ENCODE peak calls at places on chromosomes 11 and 22, in four cellular contexts. H is hepatocyte, E is BJ, L is RWPE2. I is an unnamed sample.

GRCh38 chr11:15579287-15580001 is 464.7 kb downstream of the INSC start:
- DNase-seq in E (no peak), L (no peak), H (no peak), I (no peak)

GRCh38 chr11:95711162-95711944 is 78.2 kb downstream of the FAM76B start:
- DNase-seq in H (no peak), L (no peak), E (no peak), I (no peak)

GRCh38 chr11:117094776-117095175 is 3.5 kb downstream of the SIK3 start:
- DNase-seq in H (peak; percentile 18), L (no peak), E (no peak), I (no peak)

GRCh38 chr11:26992031-26992541 is 1.8 kb upstream of the FIBIN start:
- DNase-seq in H (no peak), E (peak; percentile 77), L (no peak), I (no peak)

GRCh38 chr11:7666292-7666866 is 6.9 kb downstream of the CYB5R2 start:
- DNase-seq in H (no peak), E (no peak), L (no peak), I (peak; percentile 6)

GRCh38 chr11:28049338-28050216 is 58.4 kb downstream of the KIF18A start:
- DNase-seq in H (no peak), L (no peak), E (no peak), I (no peak)

GRCh38 chr11:128690746-128691091 is 3.2 kb upstream of the FLI1 start:
- DNase-seq in H (no peak), E (no peak), L (no peak), I (peak; percentile 26)

GRCh38 chr11:16605440-16605970 is 132.9 kb upstream of the C11orf58 start:
- DNase-seq in H (peak; percentile 60), E (no peak), L (no peak), I (peak; percentile 70)

GRCh38 chr11:46348986-46349401 is 1.7 kb downstream of the DGKZ start:
- DNase-seq in E (no peak), H (no peak), L (peak; percentile 41), I (no peak)

GRCh38 chr11:119566299-119566698 is 143.3 kb upstream of the THY1 start:
- DNase-seq in L (no peak), E (no peak), H (no peak), I (no peak)

GRCh38 chr11:134668796-134669195 is 256.8 kb upstream of the B3GAT1 start:
- DNase-seq in E (no peak), L (no peak), H (no peak), I (peak; percentile 11)

GRCh38 chr11:26901162-26901561 is 92.8 kb upstream of the FIBIN start:
- DNase-seq in L (no peak), H (no peak), E (no peak), I (no peak)

GRCh38 chr22:39039306-39040126 is 1.1 kb upstream of the APOBEC3F start:
- DNase-seq in L (no peak), H (no peak), E (no peak), I (no peak)
- H3K4me3 ChIP-seq in L (no peak overlapping the region), H (no peak overlapping the region), E (no peak overlapping the region), I (peak overlapping the region; percentile 42)

GRCh38 chr11:36436084-36436483 is 74.0 kb downstream of the TRAF6 start:
- DNase-seq in L (no peak), H (no peak), E (no peak), I (no peak)

GRCh38 chr11:36432093-36432469 is 78.0 kb downstream of the TRAF6 start:
- DNase-seq in E (no peak), L (no peak), H (no peak), I (no peak)

GRCh38 chr11:36432747-36433146 is 77.3 kb downstream of the TRAF6 start:
- DNase-seq in L (no peak), H (no peak), E (no peak), I (no peak)

GRCh38 chr11:36431429-36432092 is 78.5 kb downstream of the TRAF6 start:
- DNase-seq in L (peak; percentile 92), H (peak; percentile 86), E (peak; percentile 82), I (no peak)

DNA sequence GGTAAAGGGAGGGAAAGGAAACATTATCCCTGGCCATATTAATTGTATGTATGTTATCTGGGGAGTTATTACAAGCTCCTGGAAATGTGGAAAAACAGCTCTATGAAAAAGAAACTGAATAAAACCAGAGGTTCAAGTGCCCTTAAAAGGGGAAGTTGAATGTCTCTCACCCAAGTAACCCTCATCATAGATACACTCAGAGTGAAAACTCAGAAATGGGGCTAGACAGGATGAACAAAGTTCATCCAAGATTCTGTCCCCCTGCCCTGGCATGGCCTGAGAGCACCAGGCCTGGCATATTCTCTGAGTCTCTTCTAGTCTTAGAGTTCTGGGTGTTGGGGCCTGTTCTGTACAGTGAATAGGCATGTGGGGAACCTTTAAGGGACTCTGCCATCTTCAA is 76.2 kb downstream of the TRAF6 start:
- DNase-seq in H (no peak), E (no peak), L (no peak), I (no peak)
- H3K36me3 ChIP-seq in H (no peaks in the 10 kb centered on the region), E (no peaks in the 10 kb centered on the region), L (peaks cover 69% of the 10 kb centered on the region), I (no peaks in the 10 kb centered on the region)

DNA sequence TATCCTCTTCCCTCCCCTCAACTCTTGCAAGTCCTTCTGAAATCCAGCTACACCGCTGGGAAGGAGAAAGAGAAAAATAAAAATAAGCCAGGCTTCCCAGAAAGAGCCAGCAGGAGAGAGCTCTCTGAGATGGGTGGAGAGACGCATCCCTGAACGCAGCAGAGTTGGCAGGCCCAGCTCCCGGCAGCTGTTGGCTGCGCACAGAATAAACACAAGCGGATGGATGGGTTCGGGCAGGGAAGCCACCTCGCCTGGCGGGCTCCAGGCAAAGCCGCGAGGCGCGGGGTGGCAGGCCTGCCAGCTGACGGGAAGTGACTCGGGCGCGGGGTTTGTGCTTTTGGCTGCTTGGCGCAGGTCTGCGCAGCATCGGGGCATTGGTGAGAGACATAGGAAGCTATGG is 537.7 kb downstream of the MIAT start:
- DNase-seq in E (no peak), H (no peak), L (no peak), I (no peak)
- H3K27me3 ChIP-seq in E (peaks cover 1% of the 10 kb centered on the region), H (no peaks in the 10 kb centered on the region), L (no peaks in the 10 kb centered on the region), I (no peaks in the 10 kb centered on the region)

DNA sequence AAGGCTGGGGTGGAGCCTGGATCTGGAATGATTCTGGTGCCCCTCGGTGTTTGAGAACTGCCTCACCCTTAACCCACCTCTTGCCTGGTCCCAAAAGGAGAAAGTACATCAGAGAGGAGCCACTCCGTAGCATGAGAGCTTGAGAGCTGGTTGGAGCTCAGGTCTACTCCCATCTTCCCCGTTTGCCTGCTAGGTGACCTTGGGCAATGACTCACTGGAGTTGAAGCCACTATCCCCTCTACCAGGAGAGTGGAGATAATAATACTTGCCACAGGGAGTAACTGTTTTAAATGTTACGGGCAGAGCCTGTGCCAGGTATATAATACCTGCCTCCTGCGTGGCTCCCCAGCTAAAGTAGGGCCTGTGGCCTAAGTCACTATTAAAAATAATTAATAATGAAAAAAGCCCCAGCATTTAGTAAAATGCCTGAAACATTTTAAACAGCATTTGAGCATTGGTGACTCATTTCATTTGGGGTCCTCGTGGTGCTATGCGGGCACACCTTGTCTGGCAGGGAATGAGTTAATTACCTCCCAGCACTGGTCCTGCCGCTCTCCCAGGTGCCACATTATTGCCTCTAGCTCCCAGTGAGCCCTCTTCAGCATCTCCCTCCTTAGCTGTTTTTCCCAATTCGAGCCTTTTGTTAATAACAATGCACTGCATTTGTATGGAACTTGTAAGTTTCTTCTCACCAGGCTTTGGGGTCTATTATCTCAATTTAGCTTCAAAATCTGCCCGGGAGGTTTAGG is 22.5 kb downstream of the CYTH4 start:
- DNase-seq in E (no peak), L (no peak), H (no peak), I (peak; percentile 86)
- H3K4me3 ChIP-seq in E (no peak overlapping the region), L (no peak overlapping the region), H (no peak overlapping the region), I (no peak overlapping the region)

GRCh38 chr11:113322158-113322557 is 7.8 kb downstream of the TTC12 start:
- DNase-seq in H (no peak), L (no peak), E (no peak), I (no peak)
- H3K36me3 ChIP-seq in H (no peaks in the 10 kb centered on the region), L (peaks cover 24% of the 10 kb centered on the region), E (no peaks in the 10 kb centered on the region), I (no peaks in the 10 kb centered on the region)

GRCh38 chr22:22820076-22820475 is 67.5 kb upstream of the IGLL5 start:
- DNase-seq in L (no peak), E (no peak), H (no peak), I (no peak)

GRCh38 chr22:22817468-22818201 is 70.0 kb upstream of the IGLL5 start:
- DNase-seq in H (no peak), L (no peak), E (no peak), I (peak; percentile 51)

GRCh38 chr22:22818202-22818538 is 69.4 kb upstream of the IGLL5 start:
- DNase-seq in E (no peak), L (no peak), H (no peak), I (no peak)

GRCh38 chr22:22820626-22821025 is 67.0 kb upstream of the IGLL5 start:
- DNase-seq in H (no peak), E (no peak), L (no peak), I (no peak)

GRCh38 chr22:22818861-22819855 is 68.5 kb upstream of the IGLL5 start:
- DNase-seq in E (no peak), L (no peak), H (no peak), I (peak; percentile 56)
- H3K27me3 ChIP-seq in E (no peaks in the 10 kb centered on the region), L (no peaks in the 10 kb centered on the region), H (peaks cover 3% of the 10 kb centered on the region), I (peaks cover 6% of the 10 kb centered on the region)

GRCh38 chr11:57566035-57566504 is 1.4 kb downstream of the UBE2L6 start:
- DNase-seq in E (no peak), H (peak; percentile 59), L (no peak), I (no peak)
- H3K4me3 ChIP-seq in E (peak overlapping the region; percentile 83), H (no peak overlapping the region), L (peak overlapping the region; percentile 17), I (no peak overlapping the region)

I was measured in H7.